ENCODE peak calls at places on chromosomes 16 and 17, in eight cellular contexts. Z is AG10803; S is GM23338; W is adrenal gland; D is stimulated activated naive CD8-positive, alpha-beta T cell treated with anti-CD3 and anti-CD28 coated beads, Interleukin-15, amount 100 ng/mL, for 72 hours; V is lower leg skin; J is NT2/D1; H is AG09319. M is an unnamed sample.

GRCh38 chr17:45574376-45574775 is 83.9 kb upstream of the PLEKHM1 start:
- DNase-seq in Z (peak; percentile 86), S (no peak), W (no peak), D (no peak), V (no peak), J (no peak), H (no peak), M (no peak)

GRCh38 chr17:48722201-48722907 is at the start of gene PRAC1:
- DNase-seq in Z (no peak), S (peak; percentile 63), W (no peak), D (no peak), V (no peak), J (no peak), H (no peak), M (no peak)

GRCh38 chr17:3894927-3895343 is 2.1 kb upstream of the CAMKK1 start:
- DNase-seq in Z (peak; percentile 31), S (no peak), W (peak; percentile 79), D (no peak), V (no peak), J (no peak), H (no peak), M (no peak)

GRCh38 chr17:73232587-73233373 is 28.9 kb downstream of the CPSF4L start:
- DNase-seq in Z (peak; percentile 15), S (peak; percentile 63), W (peak; percentile 33), D (peak; percentile 30), V (peak; percentile 88), J (peak; percentile 27), H (no peak), M (no peak)

GRCh38 chr16:55508271-55508921 is 476 bp upstream of the LPCAT2 start:
- DNase-seq in Z (no peak), S (no peak), W (no peak), D (no peak), V (no peak), J (no peak), H (no peak), M (no peak)

GRCh38 chr16:17747357-17747756 is 276.6 kb upstream of the XYLT1 start:
- DNase-seq in Z (no peak), S (no peak), W (no peak), D (no peak), V (no peak), J (no peak), H (no peak), M (no peak)

GRCh38 chr17:31269597-31269996 is 27.4 kb downstream of the OMG start:
- DNase-seq in Z (peak; percentile 100), S (peak; percentile 79), W (peak; percentile 79), D (no peak), V (no peak), J (peak; percentile 55), H (peak; percentile 92), M (no peak)

GRCh38 chr17:64276961-64277505 is 14.0 kb upstream of the TEX2 start:
- DNase-seq in Z (no peak), S (no peak), W (no peak), D (no peak), V (no peak), J (no peak), H (no peak), M (no peak)

GRCh38 chr17:80277751-80278671 is 17.4 kb downstream of the RNF213 start:
- DNase-seq in Z (no peak), S (no peak), W (peak; percentile 48), D (no peak), V (no peak), J (no peak), H (no peak), M (no peak)

GRCh38 chr17:18041776-18042175 is 2.6 kb downstream of the GID4 start:
- DNase-seq in Z (peak; percentile 93), S (no peak), W (no peak), D (no peak), V (no peak), J (no peak), H (peak; percentile 42), M (no peak)

GRCh38 chr16:57178793-57179212 is 7.0 kb downstream of the PSME3IP1 start:
- DNase-seq in Z (no peak), S (peak; percentile 43), W (no peak), D (no peak), V (no peak), J (no peak), H (no peak), M (no peak)

GRCh38 chr17:76132574-76133338 is 8.3 kb downstream of the FOXJ1 start:
- DNase-seq in Z (no peak), S (peak; percentile 89), W (no peak), D (no peak), V (no peak), J (no peak), H (no peak), M (no peak)

GRCh38 chr16:88616320-88616719 is 22.1 kb upstream of the IL17C start:
- DNase-seq in Z (no peak), S (no peak), W (no peak), D (no peak), V (no peak), J (no peak), H (no peak), M (no peak)

GRCh38 chr16:82280867-82281266 is 110.8 kb upstream of the MPHOSPH6 start:
- DNase-seq in Z (no peak), S (no peak), W (no peak), D (no peak), V (peak; percentile 21), J (no peak), H (no peak), M (no peak)

GRCh38 chr16:83200005-83200779 is 573.4 kb downstream of the CDH13 start:
- DNase-seq in Z (peak; percentile 31), S (peak; percentile 17), W (no peak), D (no peak), V (no peak), J (no peak), H (no peak), M (no peak)

GRCh38 chr16:23905027-23905426 is 69.2 kb downstream of the PRKCB start:
- DNase-seq in Z (peak; percentile 86), S (peak; percentile 86), W (no peak), D (no peak), V (no peak), J (peak; percentile 83), H (no peak), M (no peak)

GRCh38 chr17:58060596-58061191 is 22.5 kb upstream of the DYNLL2 start:
- DNase-seq in Z (peak; percentile 15), S (no peak), W (peak; percentile 85), D (no peak), V (peak; percentile 83), J (no peak), H (no peak), M (no peak)

GRCh38 chr16:68351463-68351862 is 40.6 kb downstream of the PRMT7 start:
- DNase-seq in Z (no peak), S (no peak), W (no peak), D (no peak), V (no peak), J (no peak), H (no peak), M (no peak)

GRCh38 chr17:50495217-50495823 is 12.9 kb upstream of the MYCBPAP start:
- DNase-seq in Z (no peak), S (no peak), W (no peak), D (no peak), V (no peak), J (no peak), H (no peak), M (no peak)

GRCh38 chr16:8936421-8936820 is 27.3 kb downstream of the USP7 start:
- DNase-seq in Z (no peak), S (peak; percentile 87), W (peak; percentile 43), D (peak; percentile 73), V (no peak), J (peak; percentile 63), H (no peak), M (no peak)

GRCh38 chr16:9124444-9124843 is 33.0 kb downstream of the HAPSTR1 start:
- DNase-seq in Z (no peak), S (no peak), W (no peak), D (no peak), V (peak; percentile 45), J (no peak), H (no peak), M (no peak)

GRCh38 chr16:49617016-49617569 is 238.8 kb downstream of the ZNF423 start:
- DNase-seq in Z (no peak), S (no peak), W (no peak), D (no peak), V (peak; percentile 60), J (no peak), H (no peak), M (no peak)

GRCh38 chr16:12319464-12320030 is 343.0 kb downstream of the SNX29 start:
- DNase-seq in Z (no peak), S (peak; percentile 16), W (no peak), D (no peak), V (no peak), J (no peak), H (no peak), M (no peak)

GRCh38 chr16:27806986-27807385 is 256.5 kb downstream of the GSG1L start:
- DNase-seq in Z (no peak), S (no peak), W (no peak), D (no peak), V (no peak), J (no peak), H (no peak), M (no peak)

GRCh38 chr17:42107597-42108576 is 4.6 kb downstream of the DHX58 start:
- DNase-seq in Z (no peak), S (peak; percentile 97), W (peak; percentile 72), D (peak; percentile 91), V (peak; percentile 94), J (peak; percentile 81), H (no peak), M (peak; percentile 97)

GRCh38 chr16:15639061-15639568 is 3.8 kb downstream of the MARF1 start:
- DNase-seq in Z (no peak), S (no peak), W (no peak), D (no peak), V (no peak), J (no peak), H (no peak), M (no peak)

GRCh38 chr16:79264237-79265104 is 336.1 kb downstream of the MAF start:
- DNase-seq in Z (no peak), S (no peak), W (no peak), D (no peak), V (peak; percentile 74), J (no peak), H (no peak), M (no peak)

GRCh38 chr16:11207646-11208045 is 48.4 kb downstream of the SOCS1 start:
- DNase-seq in Z (no peak), S (no peak), W (no peak), D (no peak), V (no peak), J (no peak), H (no peak), M (no peak)

GRCh38 chr16:89189358-89190025 is 10.8 kb downstream of the SLC22A31 start:
- DNase-seq in Z (no peak), S (no peak), W (no peak), D (no peak), V (no peak), J (no peak), H (no peak), M (no peak)

GRCh38 chr16:88939814-88940195 is 37.2 kb downstream of the CBFA2T3 start:
- DNase-seq in Z (no peak), S (peak; percentile 34), W (no peak), D (no peak), V (no peak), J (no peak), H (no peak), M (no peak)

GRCh38 chr17:2393954-2394749 is 6.7 kb downstream of the MNT start:
- DNase-seq in Z (no peak), S (peak; percentile 92), W (no peak), D (no peak), V (peak; percentile 89), J (no peak), H (no peak), M (no peak)

GRCh38 chr17:18327093-18327492 is 12.0 kb downstream of the SMCR8 start:
- DNase-seq in Z (no peak), S (no peak), W (no peak), D (no peak), V (no peak), J (no peak), H (no peak), M (no peak)

GRCh38 chr17:65604070-65604469 is 42.6 kb upstream of the AXIN2 start:
- DNase-seq in Z (no peak), S (no peak), W (no peak), D (no peak), V (no peak), J (no peak), H (no peak), M (no peak)

GRCh38 chr16:24700549-24701392 is 28.7 kb upstream of the TNRC6A start:
- DNase-seq in Z (peak; percentile 99), S (peak; percentile 64), W (peak; percentile 94), D (no peak), V (peak; percentile 89), J (peak; percentile 77), H (peak; percentile 94), M (no peak)

M was measured in GM18507.